ENCODE peak calls at places on chromosomes 6 and 20, in five cellular contexts. One of them, this sample, is unnamed.

GRCh38 chr6:157335829-157336228 is 12.5 kb upstream of the TMEM242 start:
- DNase-seq in neural crest cell: no peak
- DNase-seq in psoas muscle: no peak
- DNase-seq in stimulated activated CD8-positive, alpha-beta memory T cell treated with anti-CD3 and anti-CD28 coated beads, Interleukin-12 subunit alpha, Interleukin-12 subunit beta, amount 100 ng/mL, for 4 hours: no peak
- DNase-seq in stimulated activated CD4-positive, alpha-beta T cell treated with anti-CD3 and anti-CD28 coated beads, Interleukin-2, amount 100 ng/mL, for 48 hours: no peak
- DNase-seq in this sample: no peak

GRCh38 chr6:134196568-134197301 is 121.2 kb downstream of the SGK1 start:
- DNase-seq in neural crest cell: no peak
- DNase-seq in psoas muscle: no peak
- DNase-seq in stimulated activated CD8-positive, alpha-beta memory T cell treated with anti-CD3 and anti-CD28 coated beads, Interleukin-12 subunit alpha, Interleukin-12 subunit beta, amount 100 ng/mL, for 4 hours: no peak
- DNase-seq in stimulated activated CD4-positive, alpha-beta T cell treated with anti-CD3 and anti-CD28 coated beads, Interleukin-2, amount 100 ng/mL, for 48 hours: no peak
- DNase-seq in this sample: no peak

GRCh38 chr20:58712823-58713731 is 20.5 kb downstream of the NPEPL1 start:
- DNase-seq in neural crest cell: no peak
- DNase-seq in psoas muscle: no peak
- DNase-seq in stimulated activated CD8-positive, alpha-beta memory T cell treated with anti-CD3 and anti-CD28 coated beads, Interleukin-12 subunit alpha, Interleukin-12 subunit beta, amount 100 ng/mL, for 4 hours: no peak
- DNase-seq in stimulated activated CD4-positive, alpha-beta T cell treated with anti-CD3 and anti-CD28 coated beads, Interleukin-2, amount 100 ng/mL, for 48 hours: no peak
- DNase-seq in this sample: peak

GRCh38 chr6:162459985-162460384 is 267.6 kb downstream of the PRKN start:
- DNase-seq in neural crest cell: no peak
- DNase-seq in psoas muscle: no peak
- DNase-seq in stimulated activated CD8-positive, alpha-beta memory T cell treated with anti-CD3 and anti-CD28 coated beads, Interleukin-12 subunit alpha, Interleukin-12 subunit beta, amount 100 ng/mL, for 4 hours: no peak
- DNase-seq in stimulated activated CD4-positive, alpha-beta T cell treated with anti-CD3 and anti-CD28 coated beads, Interleukin-2, amount 100 ng/mL, for 48 hours: no peak
- DNase-seq in this sample: no peak

GRCh38 chr20:57237006-57237953 is 29.2 kb downstream of the BMP7 start:
- DNase-seq in neural crest cell: no peak
- DNase-seq in psoas muscle: no peak
- DNase-seq in stimulated activated CD8-positive, alpha-beta memory T cell treated with anti-CD3 and anti-CD28 coated beads, Interleukin-12 subunit alpha, Interleukin-12 subunit beta, amount 100 ng/mL, for 4 hours: no peak
- DNase-seq in stimulated activated CD4-positive, alpha-beta T cell treated with anti-CD3 and anti-CD28 coated beads, Interleukin-2, amount 100 ng/mL, for 48 hours: no peak
- DNase-seq in this sample: no peak

GRCh38 chr6:16006681-16007080 is 122.2 kb upstream of the MYLIP start:
- DNase-seq in neural crest cell: no peak
- DNase-seq in psoas muscle: no peak
- DNase-seq in stimulated activated CD8-positive, alpha-beta memory T cell treated with anti-CD3 and anti-CD28 coated beads, Interleukin-12 subunit alpha, Interleukin-12 subunit beta, amount 100 ng/mL, for 4 hours: no peak
- DNase-seq in stimulated activated CD4-positive, alpha-beta T cell treated with anti-CD3 and anti-CD28 coated beads, Interleukin-2, amount 100 ng/mL, for 48 hours: no peak
- DNase-seq in this sample: no peak

GRCh38 chr20:20199338-20200160 is 147.2 kb downstream of the CFAP61 start:
- DNase-seq in neural crest cell: no peak
- DNase-seq in psoas muscle: no peak
- DNase-seq in stimulated activated CD8-positive, alpha-beta memory T cell treated with anti-CD3 and anti-CD28 coated beads, Interleukin-12 subunit alpha, Interleukin-12 subunit beta, amount 100 ng/mL, for 4 hours: no peak
- DNase-seq in stimulated activated CD4-positive, alpha-beta T cell treated with anti-CD3 and anti-CD28 coated beads, Interleukin-2, amount 100 ng/mL, for 48 hours: no peak
- DNase-seq in this sample: no peak

GRCh38 chr6:158808918-158809678 is 10.1 kb downstream of the EZR start:
- DNase-seq in neural crest cell: no peak
- DNase-seq in psoas muscle: no peak
- DNase-seq in stimulated activated CD8-positive, alpha-beta memory T cell treated with anti-CD3 and anti-CD28 coated beads, Interleukin-12 subunit alpha, Interleukin-12 subunit beta, amount 100 ng/mL, for 4 hours: no peak
- DNase-seq in stimulated activated CD4-positive, alpha-beta T cell treated with anti-CD3 and anti-CD28 coated beads, Interleukin-2, amount 100 ng/mL, for 48 hours: no peak
- DNase-seq in this sample: no peak

GRCh38 chr20:61958773-61959172 is 106.9 kb downstream of the TAF4 start:
- DNase-seq in neural crest cell: no peak
- DNase-seq in psoas muscle: no peak
- DNase-seq in stimulated activated CD8-positive, alpha-beta memory T cell treated with anti-CD3 and anti-CD28 coated beads, Interleukin-12 subunit alpha, Interleukin-12 subunit beta, amount 100 ng/mL, for 4 hours: no peak
- DNase-seq in stimulated activated CD4-positive, alpha-beta T cell treated with anti-CD3 and anti-CD28 coated beads, Interleukin-2, amount 100 ng/mL, for 48 hours: no peak
- DNase-seq in this sample: no peak

GRCh38 chr6:84866715-84867114 is 102.3 kb upstream of the TBX18 start:
- DNase-seq in neural crest cell: no peak
- DNase-seq in psoas muscle: no peak
- DNase-seq in stimulated activated CD8-positive, alpha-beta memory T cell treated with anti-CD3 and anti-CD28 coated beads, Interleukin-12 subunit alpha, Interleukin-12 subunit beta, amount 100 ng/mL, for 4 hours: no peak
- DNase-seq in stimulated activated CD4-positive, alpha-beta T cell treated with anti-CD3 and anti-CD28 coated beads, Interleukin-2, amount 100 ng/mL, for 48 hours: no peak
- DNase-seq in this sample: no peak

GRCh38 chr20:39310363-39311037 is 348.4 kb downstream of the DHX35 start:
- DNase-seq in neural crest cell: no peak
- DNase-seq in psoas muscle: no peak
- DNase-seq in stimulated activated CD8-positive, alpha-beta memory T cell treated with anti-CD3 and anti-CD28 coated beads, Interleukin-12 subunit alpha, Interleukin-12 subunit beta, amount 100 ng/mL, for 4 hours: no peak
- DNase-seq in stimulated activated CD4-positive, alpha-beta T cell treated with anti-CD3 and anti-CD28 coated beads, Interleukin-2, amount 100 ng/mL, for 48 hours: no peak
- DNase-seq in this sample: no peak

GRCh38 chr20:30487947-30488926 is 769.2 kb upstream of the DEFB115 start:
- DNase-seq in neural crest cell: no peak
- DNase-seq in psoas muscle: no peak
- DNase-seq in stimulated activated CD8-positive, alpha-beta memory T cell treated with anti-CD3 and anti-CD28 coated beads, Interleukin-12 subunit alpha, Interleukin-12 subunit beta, amount 100 ng/mL, for 4 hours: no peak
- DNase-seq in stimulated activated CD4-positive, alpha-beta T cell treated with anti-CD3 and anti-CD28 coated beads, Interleukin-2, amount 100 ng/mL, for 48 hours: no peak
- DNase-seq in this sample: no peak

GRCh38 chr20:64055893-64056638 is 6.6 kb upstream of the SOX18 start:
- DNase-seq in neural crest cell: no peak
- DNase-seq in psoas muscle: peak
- DNase-seq in stimulated activated CD8-positive, alpha-beta memory T cell treated with anti-CD3 and anti-CD28 coated beads, Interleukin-12 subunit alpha, Interleukin-12 subunit beta, amount 100 ng/mL, for 4 hours: no peak
- DNase-seq in stimulated activated CD4-positive, alpha-beta T cell treated with anti-CD3 and anti-CD28 coated beads, Interleukin-2, amount 100 ng/mL, for 48 hours: no peak
- DNase-seq in this sample: no peak

GRCh38 chr6:159451051-159451450 is 242.0 kb downstream of the SOD2 start:
- DNase-seq in neural crest cell: no peak
- DNase-seq in psoas muscle: no peak
- DNase-seq in stimulated activated CD8-positive, alpha-beta memory T cell treated with anti-CD3 and anti-CD28 coated beads, Interleukin-12 subunit alpha, Interleukin-12 subunit beta, amount 100 ng/mL, for 4 hours: no peak
- DNase-seq in stimulated activated CD4-positive, alpha-beta T cell treated with anti-CD3 and anti-CD28 coated beads, Interleukin-2, amount 100 ng/mL, for 48 hours: no peak
- DNase-seq in this sample: no peak

This sample was measured in lung.